ENCODE peak calls at places on chromosomes 7 and 10, in seven cellular contexts. One of them, this sample, is unnamed.

GRCh38 chr7:155660059-155660757 is 15.7 kb downstream of the RBM33 start:
- DNase-seq in stimulated activated CD4-positive, alpha-beta T cell treated with anti-CD3 and anti-CD28 coated beads, Interleukin-4, amount 100 ng/mL, for 1 hour: no peak
- DNase-seq in IMR-90: peak; percentile 37
- DNase-seq in GM03348: no peak
- DNase-seq in NT2/D1: no peak
- DNase-seq in central memory CD4-positive, alpha-beta T cell: no peak
- DNase-seq in ACHN: no peak
- DNase-seq in this sample: peak; percentile 40

GRCh38 chr7:158033196-158033595 is 554.4 kb downstream of the PTPRN2 start:
- DNase-seq in IMR-90: no peak
- DNase-seq in GM03348: no peak
- DNase-seq in central memory CD4-positive, alpha-beta T cell: no peak
- DNase-seq in ACHN: no peak
- DNase-seq in NT2/D1: no peak
- DNase-seq in stimulated activated CD4-positive, alpha-beta T cell treated with anti-CD3 and anti-CD28 coated beads, Interleukin-4, amount 100 ng/mL, for 1 hour: no peak
- DNase-seq in this sample: no peak

GRCh38 chr10:16381083-16381482 is 55.7 kb upstream of the PTER start:
- DNase-seq in IMR-90: no peak
- DNase-seq in GM03348: no peak
- DNase-seq in ACHN: peak; percentile 93
- DNase-seq in central memory CD4-positive, alpha-beta T cell: no peak
- DNase-seq in NT2/D1: no peak
- DNase-seq in stimulated activated CD4-positive, alpha-beta T cell treated with anti-CD3 and anti-CD28 coated beads, Interleukin-4, amount 100 ng/mL, for 1 hour: no peak
- DNase-seq in this sample: peak; percentile 27

GRCh38 chr7:75639071-75639892 is 99.5 kb downstream of the HIP1 start:
- DNase-seq in IMR-90: peak; percentile 22
- DNase-seq in stimulated activated CD4-positive, alpha-beta T cell treated with anti-CD3 and anti-CD28 coated beads, Interleukin-4, amount 100 ng/mL, for 1 hour: peak; percentile 38
- DNase-seq in NT2/D1: peak; percentile 54
- DNase-seq in ACHN: peak; percentile 59
- DNase-seq in central memory CD4-positive, alpha-beta T cell: peak; percentile 30
- DNase-seq in GM03348: peak; percentile 78
- DNase-seq in this sample: peak; percentile 60

GRCh38 chr10:71597821-71598498 is 121.6 kb downstream of the C10orf105 start:
- DNase-seq in stimulated activated CD4-positive, alpha-beta T cell treated with anti-CD3 and anti-CD28 coated beads, Interleukin-4, amount 100 ng/mL, for 1 hour: no peak
- DNase-seq in ACHN: no peak
- DNase-seq in central memory CD4-positive, alpha-beta T cell: no peak
- DNase-seq in IMR-90: no peak
- DNase-seq in NT2/D1: no peak
- DNase-seq in GM03348: peak; percentile 57
- DNase-seq in this sample: no peak

GRCh38 chr10:35191523-35191922 is 64.9 kb downstream of the CREM start:
- DNase-seq in GM03348: peak; percentile 23
- DNase-seq in central memory CD4-positive, alpha-beta T cell: no peak
- DNase-seq in ACHN: no peak
- DNase-seq in NT2/D1: no peak
- DNase-seq in IMR-90: peak; percentile 47
- DNase-seq in stimulated activated CD4-positive, alpha-beta T cell treated with anti-CD3 and anti-CD28 coated beads, Interleukin-4, amount 100 ng/mL, for 1 hour: no peak
- DNase-seq in this sample: peak; percentile 65

GRCh38 chr7:157220916-157221569 is 82.3 kb downstream of the UBE3C start:
- DNase-seq in NT2/D1: no peak
- DNase-seq in ACHN: no peak
- DNase-seq in IMR-90: no peak
- DNase-seq in central memory CD4-positive, alpha-beta T cell: no peak
- DNase-seq in stimulated activated CD4-positive, alpha-beta T cell treated with anti-CD3 and anti-CD28 coated beads, Interleukin-4, amount 100 ng/mL, for 1 hour: no peak
- DNase-seq in GM03348: no peak
- DNase-seq in this sample: no peak

GRCh38 chr7:135672560-135673359 is 10.4 kb downstream of the STMP1 start:
- DNase-seq in central memory CD4-positive, alpha-beta T cell: no peak
- DNase-seq in stimulated activated CD4-positive, alpha-beta T cell treated with anti-CD3 and anti-CD28 coated beads, Interleukin-4, amount 100 ng/mL, for 1 hour: no peak
- DNase-seq in NT2/D1: peak; percentile 35
- DNase-seq in ACHN: peak; percentile 74
- DNase-seq in GM03348: peak; percentile 76
- DNase-seq in IMR-90: peak; percentile 84
- DNase-seq in this sample: peak; percentile 91

GRCh38 chr7:133186060-133186459 is 66.8 kb upstream of the EXOC4 start:
- DNase-seq in central memory CD4-positive, alpha-beta T cell: no peak
- DNase-seq in GM03348: no peak
- DNase-seq in ACHN: no peak
- DNase-seq in IMR-90: no peak
- DNase-seq in NT2/D1: no peak
- DNase-seq in stimulated activated CD4-positive, alpha-beta T cell treated with anti-CD3 and anti-CD28 coated beads, Interleukin-4, amount 100 ng/mL, for 1 hour: no peak
- DNase-seq in this sample: no peak

GRCh38 chr7:29189743-29190201 is 4.8 kb upstream of the CHN2 start:
- DNase-seq in ACHN: peak; percentile 55
- DNase-seq in central memory CD4-positive, alpha-beta T cell: peak; percentile 8
- DNase-seq in stimulated activated CD4-positive, alpha-beta T cell treated with anti-CD3 and anti-CD28 coated beads, Interleukin-4, amount 100 ng/mL, for 1 hour: peak; percentile 49
- DNase-seq in NT2/D1: peak; percentile 96
- DNase-seq in GM03348: peak; percentile 72
- DNase-seq in IMR-90: no peak
- DNase-seq in this sample: peak; percentile 64